ENCODE peak calls at places on chromosomes 11 and 22, in four cellular contexts. C is HepG2, Q is K562, S is GM12878. K is an unnamed sample.

GRCh38 chr11:130904380-130904779 is 11.9 kb downstream of the SNX19 start:
- DNase-seq in C (no peak), Q (peak), S (no peak), K (no peak)

GRCh38 chr11:44760917-44761545 is 34.3 kb downstream of the TSPAN18 start:
- DNase-seq in C (no peak), Q (peak), S (no peak), K (peak)

GRCh38 chr22:45831394-45831793 is 145.6 kb downstream of the WNT7B start:
- DNase-seq in C (no peak), Q (no peak), S (no peak), K (no peak)

GRCh38 chr11:122731500-122731913 is 76.0 kb downstream of the UBASH3B start:
- DNase-seq in C (peak), Q (no peak), S (no peak), K (peak)

GRCh38 chr22:44338183-44338812 is 25.5 kb upstream of the SHISAL1 start:
- DNase-seq in C (no peak), Q (no peak), S (no peak), K (no peak)

GRCh38 chr11:45108070-45109064 is 38.1 kb upstream of the PRDM11 start:
- DNase-seq in C (no peak), Q (no peak), S (no peak), K (no peak)

GRCh38 chr11:86814775-86815174 is 14.4 kb downstream of the PRSS23 start:
- DNase-seq in C (no peak), Q (no peak), S (no peak), K (no peak)

GRCh38 chr22:23909258-23909898 is 15.2 kb downstream of the MIF start:
- DNase-seq in C (no peak), Q (no peak), S (no peak), K (no peak)

GRCh38 chr11:93512073-93512475 is 31.1 kb downstream of the SMCO4 start:
- DNase-seq in C (no peak), Q (no peak), S (peak), K (no peak)

GRCh38 chr11:66340596-66341501 is 4.1 kb downstream of the BRMS1 start:
- DNase-seq in C (no peak), Q (no peak), S (no peak), K (no peak)

GRCh38 chr11:114197799-114198500 is 98.2 kb upstream of the NNMT start:
- DNase-seq in C (no peak), Q (no peak), S (no peak), K (no peak)

GRCh38 chr22:22888509-22889353 is 1.1 kb downstream of the IGLL5 start:
- DNase-seq in C (no peak), Q (peak), S (no peak), K (no peak)

GRCh38 chr11:124894606-124895430 is 2.8 kb downstream of the ROBO4 start:
- DNase-seq in C (no peak), Q (no peak), S (no peak), K (no peak)

GRCh38 chr22:24216541-24217209 is 28.2 kb downstream of the GGT5 start:
- DNase-seq in C (no peak), Q (no peak), S (peak), K (no peak)

GRCh38 chr22:38733329-38734202 is 22.2 kb downstream of the SUN2 start:
- DNase-seq in C (peak), Q (peak), S (no peak), K (peak)

GRCh38 chr22:36328635-36329216 is 59.0 kb downstream of the MYH9 start:
- DNase-seq in C (no peak), Q (peak), S (peak), K (peak)

GRCh38 chr11:72585762-72586590 is 88.2 kb downstream of the PDE2A start:
- DNase-seq in C (peak), Q (peak), S (peak), K (peak)

GRCh38 chr11:134727204-134727603 is 315.2 kb upstream of the B3GAT1 start:
- DNase-seq in C (no peak), Q (peak), S (no peak), K (no peak)

GRCh38 chr11:99960536-99960935 is 726.6 kb upstream of the ARHGAP42 start:
- DNase-seq in C (no peak), Q (no peak), S (no peak), K (no peak)

GRCh38 chr11:71339178-71339881 is 87.0 kb upstream of the SHANK2 start:
- DNase-seq in C (no peak), Q (no peak), S (no peak), K (no peak)

GRCh38 chr22:49096476-49096875 is 731.2 kb downstream of the BRD1 start:
- DNase-seq in C (no peak), Q (no peak), S (no peak), K (no peak)

GRCh38 chr22:23402275-23403151 is 177.6 kb downstream of the IGLL1 start:
- DNase-seq in C (peak), Q (peak), S (no peak), K (peak)

GRCh38 chr11:80980221-80980620 is 1539.4 kb upstream of the TENM4 start:
- DNase-seq in C (no peak), Q (no peak), S (no peak), K (peak)

GRCh38 chr11:8102965-8103364 is 22.0 kb downstream of the TUB start:
- DNase-seq in C (no peak), Q (no peak), S (no peak), K (no peak)

GRCh38 chr11:83054001-83054400 is 17.7 kb downstream of the RAB30 start:
- DNase-seq in C (no peak), Q (no peak), S (no peak), K (no peak)

GRCh38 chr11:76048763-76049162 is 157.5 kb downstream of the WNT11 start:
- DNase-seq in C (no peak), Q (no peak), S (no peak), K (no peak)

GRCh38 chr11:12331239-12331874 is 46.0 kb upstream of the PARVA start:
- DNase-seq in C (peak), Q (peak), S (peak), K (peak)

GRCh38 chr11:15622231-15622890 is 507.6 kb downstream of the INSC start:
- DNase-seq in C (no peak), Q (no peak), S (no peak), K (no peak)

GRCh38 chr11:70747285-70747684 is 349.0 kb downstream of the CTTN start:
- DNase-seq in C (no peak), Q (no peak), S (no peak), K (no peak)

GRCh38 chr11:125227151-125227550 is 62.6 kb downstream of the PKNOX2 start:
- DNase-seq in C (no peak), Q (no peak), S (no peak), K (no peak)

GRCh38 chr11:47175746-47176327 is 842 bp downstream of the ARFGAP2 start:
- DNase-seq in C (no peak), Q (no peak), S (no peak), K (no peak)

GRCh38 chr11:123924027-123924426 is 15.4 kb upstream of the OR4D5 start:
- DNase-seq in C (no peak), Q (no peak), S (no peak), K (no peak)

GRCh38 chr11:636511-637332 is at the start of gene DRD4:
- DNase-seq in C (no peak), Q (no peak), S (no peak), K (no peak)

GRCh38 chr11:46197421-46197820 is 76.2 kb upstream of the PHF21A start:
- DNase-seq in C (no peak), Q (no peak), S (no peak), K (no peak)

GRCh38 chr22:30290679-30291333 is 1.5 kb upstream of the CASTOR1 start:
- DNase-seq in C (peak), Q (no peak), S (no peak), K (no peak)

GRCh38 chr11:63681208-63682044 is at the start of gene RTN3:
- DNase-seq in C (peak), Q (peak), S (peak), K (peak)

GRCh38 chr11:63683133-63683991 is 2.1 kb downstream of the RTN3 start:
- DNase-seq in C (no peak), Q (no peak), S (no peak), K (no peak)

GRCh38 chr11:63682045-63682915 is 980 bp downstream of the RTN3 start:
- DNase-seq in C (peak), Q (peak), S (no peak), K (peak)

DNA sequence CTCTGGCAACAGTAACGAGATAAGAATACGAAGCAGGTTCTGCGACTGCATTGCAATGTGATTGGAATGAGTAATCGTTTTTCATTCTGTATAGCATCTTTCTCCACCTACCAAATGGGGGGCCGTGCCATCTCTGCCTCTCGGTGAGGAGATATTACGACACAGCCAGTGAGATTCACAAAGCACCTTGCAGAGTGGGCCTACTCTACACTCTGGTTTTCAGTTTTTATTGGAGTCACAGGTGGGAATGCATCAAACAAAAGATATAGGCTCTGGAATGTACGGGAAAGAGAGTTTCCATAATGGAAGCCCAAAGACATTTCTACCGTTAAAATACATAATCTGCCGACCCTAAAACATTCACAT is 475 bp upstream of the RTN3 start:
- DNase-seq in C (no peak), Q (no peak), S (no peak), K (no peak)
- TF ChIP-seq EP300 in C (no peak), Q (no peak), S (no peak), K (no peak)

GRCh38 chr11:105007463-105007862 is 15.5 kb downstream of the CASP5 start:
- DNase-seq in C (no peak), Q (no peak), S (no peak), K (no peak)
- TF ChIP-seq CEBPB in C (no peak), Q (no peak), S (no peak), K (no peak)

DNA sequence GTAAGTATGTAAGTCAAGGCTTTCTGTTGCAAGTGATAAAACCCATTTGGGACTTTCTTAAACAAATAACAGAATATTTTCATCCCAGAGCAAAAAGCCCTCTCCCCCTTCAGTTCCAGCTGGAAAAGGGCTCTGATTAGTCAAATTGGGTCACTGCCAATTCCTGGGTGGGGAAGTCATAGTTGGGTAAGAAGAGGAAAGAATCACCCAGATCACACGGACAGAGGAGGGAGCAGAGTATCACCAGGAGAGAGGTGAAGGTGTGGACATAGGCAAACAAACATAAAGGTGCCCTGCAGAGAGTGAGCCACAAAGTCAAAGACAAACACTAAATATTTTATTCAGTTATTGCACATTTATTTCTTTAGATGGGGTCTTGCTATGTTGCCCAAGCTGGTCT is 36.3 kb upstream of the SORL1 start:
- DNase-seq in C (no peak), Q (no peak), S (no peak), K (no peak)
- TF ChIP-seq CHD4 in C (no peak), Q (no peak), S (no peak), K (no peak)

DNA sequence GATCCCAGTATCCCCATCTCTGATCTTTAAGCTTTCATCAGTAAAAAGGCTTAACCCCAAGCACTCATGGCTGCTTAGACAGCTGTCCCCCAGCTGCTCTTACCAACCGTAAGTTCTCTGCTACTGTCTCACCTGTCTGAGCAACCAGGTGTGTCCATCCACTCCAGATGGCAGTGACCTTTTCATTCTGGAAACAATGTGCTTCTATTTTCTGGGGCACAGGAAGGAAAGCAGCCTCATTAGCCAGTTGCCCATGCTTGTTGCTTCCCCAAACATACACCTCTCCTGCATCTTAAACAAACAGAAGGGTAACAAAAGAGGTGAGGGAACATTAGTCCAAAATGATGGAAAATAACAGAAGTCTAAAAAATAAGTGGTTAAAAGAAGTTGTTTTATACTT is 24.4 kb downstream of the SERGEF start:
- DNase-seq in C (no peak), Q (no peak), S (no peak), K (no peak)
- TF ChIP-seq EP300 in C (no peak), Q (no peak), S (no peak), K (no peak)

GRCh38 chr22:26555478-26555877 is 34.5 kb downstream of the TPST2 start:
- DNase-seq in C (no peak), Q (no peak), S (no peak), K (no peak)

GRCh38 chr22:26554956-26555355 is 35.0 kb downstream of the TPST2 start:
- DNase-seq in C (no peak), Q (no peak), S (no peak), K (no peak)

GRCh38 chr22:26556904-26557303 is 33.0 kb downstream of the TPST2 start:
- DNase-seq in C (no peak), Q (no peak), S (no peak), K (no peak)

GRCh38 chr22:26559961-26560575 is 29.9 kb downstream of the TPST2 start:
- DNase-seq in C (no peak), Q (no peak), S (no peak), K (no peak)

GRCh38 chr22:26558246-26558895 is 31.6 kb downstream of the TPST2 start:
- DNase-seq in C (no peak), Q (no peak), S (no peak), K (no peak)
- TF ChIP-seq CEBPB in C (no peak), Q (no peak), S (no peak), K (no peak)

GRCh38 chr11:116224889-116225200 is 547.9 kb downstream of the BUD13 start:
- DNase-seq in C (no peak), Q (no peak), S (no peak), K (no peak)
- TF ChIP-seq CHD4 in C (no peak), Q (no peak), S (no peak), K (no peak)

GRCh38 chr11:69074375-69074774 is 25.6 kb downstream of the TPCN2 start:
- DNase-seq in C (no peak), Q (no peak), S (no peak), K (no peak)

GRCh38 chr11:69074786-69075185 is 26.1 kb downstream of the TPCN2 start:
- DNase-seq in C (no peak), Q (no peak), S (no peak), K (no peak)

GRCh38 chr11:69071086-69071800 is 22.5 kb downstream of the TPCN2 start:
- DNase-seq in C (no peak), Q (no peak), S (no peak), K (no peak)

GRCh38 chr11:69073445-69073844 is 24.7 kb downstream of the TPCN2 start:
- DNase-seq in C (no peak), Q (no peak), S (no peak), K (no peak)

DNA sequence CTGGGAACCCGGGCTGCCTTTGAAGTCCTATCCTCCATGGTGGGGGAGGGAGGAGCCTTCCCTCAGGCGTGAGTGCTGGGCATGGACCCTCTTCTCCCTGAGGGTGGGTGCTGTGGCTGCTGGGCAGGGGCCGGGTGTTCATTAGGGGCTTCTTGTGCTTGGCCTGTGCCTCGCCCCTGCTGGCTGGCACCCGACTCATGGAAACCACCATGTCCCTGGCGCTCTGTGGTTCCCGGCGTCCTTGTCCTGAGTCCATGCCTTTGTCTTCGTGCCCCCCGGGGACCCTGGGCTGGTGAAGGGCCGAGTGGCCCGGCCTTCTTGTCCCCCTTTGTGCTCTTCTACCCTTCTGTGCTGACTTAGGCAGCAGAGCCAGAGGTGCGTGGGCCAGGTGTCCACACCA is 23.2 kb downstream of the TPCN2 start:
- DNase-seq in C (no peak), Q (no peak), S (no peak), K (no peak)
- TF ChIP-seq EP300 in C (no peak), Q (no peak), S (no peak), K (no peak)